ENCODE peak calls at places on chromosome 2, in nine cellular contexts. W is mesendoderm, N is testis, R is adrenal gland, T is kidney epithelial cell, F is spleen, L is cardiac muscle cell, V is endothelial cell of umbilical vein, Q is heart right ventricle. E is an unnamed sample.

GRCh38 chr2:175964195-175964594 is 37.9 kb downstream of the LNPK start:
- DNase-seq in W (no peak), N (no peak), R (no peak), T (no peak), F (no peak), L (no peak), V (no peak), Q (no peak), E (no peak)

GRCh38 chr2:131635576-131635975 is 107.9 kb downstream of the CCDC74A start:
- DNase-seq in W (no peak), N (no peak), R (no peak), T (no peak), F (no peak), L (no peak), V (no peak), Q (no peak), E (no peak)

GRCh38 chr2:233832869-233833812 is 21.2 kb downstream of the HJURP start:
- DNase-seq in W (peak), N (peak), R (no peak), T (peak), F (peak), L (peak), V (peak), Q (no peak), E (peak)

GRCh38 chr2:229810786-229811185 is 96.4 kb upstream of the DNER start:
- DNase-seq in W (no peak), N (no peak), R (no peak), T (no peak), F (no peak), L (no peak), V (no peak), Q (no peak), E (no peak)

GRCh38 chr2:221361633-221362032 is 210.5 kb downstream of the EPHA4 start:
- DNase-seq in W (no peak), N (no peak), R (no peak), T (no peak), F (no peak), L (no peak), V (no peak), Q (no peak), E (no peak)

GRCh38 chr2:108220191-108220590 is 19.6 kb upstream of the SULT1C3 start:
- DNase-seq in W (no peak), N (no peak), R (no peak), T (no peak), F (no peak), L (no peak), V (no peak), Q (no peak), E (no peak)

GRCh38 chr2:112831956-112832567 is 4.5 kb downstream of the IL1B start:
- DNase-seq in W (no peak), N (no peak), R (no peak), T (no peak), F (no peak), L (no peak), V (peak), Q (no peak), E (no peak)

GRCh38 chr2:18242716-18243115 is 317.7 kb downstream of the RDH14 start:
- DNase-seq in W (no peak), N (no peak), R (no peak), T (no peak), F (no peak), L (no peak), V (no peak), Q (no peak), E (no peak)

GRCh38 chr2:102142829-102143449 is 393 bp downstream of the IL1R1 start:
- DNase-seq in W (peak), N (peak), R (peak), T (no peak), F (no peak), L (peak), V (no peak), Q (peak), E (no peak)

GRCh38 chr2:102143450-102143985 is 972 bp downstream of the IL1R1 start:
- DNase-seq in W (peak), N (peak), R (peak), T (no peak), F (no peak), L (peak), V (peak), Q (peak), E (no peak)

GRCh38 chr2:102144128-102144527 is 1.6 kb downstream of the IL1R1 start:
- DNase-seq in W (no peak), N (peak), R (peak), T (no peak), F (no peak), L (peak), V (no peak), Q (peak), E (no peak)

GRCh38 chr2:102145939-102146338 is 3.4 kb downstream of the IL1R1 start:
- DNase-seq in W (no peak), N (no peak), R (no peak), T (no peak), F (no peak), L (no peak), V (no peak), Q (no peak), E (no peak)

GRCh38 chr2:102145107-102145506 is 2.6 kb downstream of the IL1R1 start:
- DNase-seq in W (no peak), N (no peak), R (no peak), T (no peak), F (no peak), L (no peak), V (no peak), Q (no peak), E (no peak)
- H3K4me3 ChIP-seq in W (no peak), N (no peak), R (no peak), T (no peak), F (no peak), L (no peak), V (no peak), Q (no peak), E (no peak)

GRCh38 chr2:235494716-235495372 is 1.0 kb downstream of the AGAP1 start:
- DNase-seq in W (peak), N (peak), R (peak), T (no peak), F (no peak), L (peak), V (peak), Q (peak), E (peak)
- H3K4me3 ChIP-seq in W (peak), N (peak), R (peak), T (peak), F (peak), L (peak), V (peak), Q (peak), E (peak)

GRCh38 chr2:222806606-222807036 is 54.2 kb upstream of the ACSL3 start:
- DNase-seq in W (no peak), N (no peak), R (no peak), T (no peak), F (no peak), L (no peak), V (no peak), Q (no peak), E (no peak)
- H3K4me3 ChIP-seq in W (no peak), N (no peak), R (no peak), T (no peak), F (no peak), L (no peak), V (no peak), Q (no peak), E (peak)

GRCh38 chr2:57760448-57760847 is 286.2 kb upstream of the VRK2 start:
- DNase-seq in W (no peak), N (no peak), R (no peak), T (no peak), F (no peak), L (no peak), V (no peak), Q (no peak), E (no peak)

GRCh38 chr2:57758686-57759085 is 287.9 kb upstream of the VRK2 start:
- DNase-seq in W (no peak), N (no peak), R (no peak), T (no peak), F (no peak), L (peak), V (no peak), Q (no peak), E (no peak)

GRCh38 chr2:57759131-57759530 is 287.5 kb upstream of the VRK2 start:
- DNase-seq in W (peak), N (no peak), R (no peak), T (no peak), F (no peak), L (no peak), V (no peak), Q (no peak), E (no peak)

GRCh38 chr2:57759822-57760300 is 286.7 kb upstream of the VRK2 start:
- DNase-seq in W (peak), N (peak), R (peak), T (peak), F (peak), L (peak), V (peak), Q (peak), E (peak)
- H3K4me3 ChIP-seq in W (no peak), N (peak), R (no peak), T (peak), F (peak), L (no peak), V (no peak), Q (peak), E (peak)

E was measured in PC-9.